ENCODE peak calls at places on chromosomes 2 and 18, in five cellular contexts. H is activated CD4-positive, alpha-beta T cell treated with anti-CD3 and anti-CD28 coated beads for 48 hours; O is NCI-H510A treated with DMSO at 0.1 percent for 48 hours; E is NCI-H1048; Z is NCI-H446 treated with DMSO at 0.1 percent for 48 hours. A is an unnamed sample.

GRCh38 chr2:26658691-26659346 is 17.7 kb upstream of the CIB4 start:
- DNase-seq in H (no peak), E (no peak), O (no peak), Z (no peak), A (no peak)

GRCh38 chr18:42328931-42329330 is 373.9 kb downstream of the PIK3C3 start:
- DNase-seq in O (no peak), Z (no peak), H (no peak), E (no peak), A (no peak)

GRCh38 chr18:43751203-43751602 is 473.9 kb upstream of the SYT4 start:
- DNase-seq in Z (no peak), O (no peak), H (no peak), E (no peak), A (no peak)

GRCh38 chr2:235194351-235194750 is 242.5 kb downstream of the SH3BP4 start:
- DNase-seq in H (no peak), Z (no peak), E (no peak), O (no peak), A (no peak)

GRCh38 chr2:288002-288742 is at the start of gene ALKAL2:
- DNase-seq in O (no peak), E (no peak), Z (no peak), H (peak; percentile 19), A (no peak)

GRCh38 chr2:157404363-157404762 is 39.5 kb downstream of the CYTIP start:
- DNase-seq in H (peak; percentile 72), E (no peak), Z (no peak), O (no peak), A (peak; percentile 73)

GRCh38 chr18:22195052-22195451 is 25.7 kb downstream of the GATA6 start:
- DNase-seq in Z (no peak), E (no peak), H (no peak), O (no peak), A (no peak)

GRCh38 chr2:141737463-141737862 is 393.4 kb downstream of the LRP1B start:
- DNase-seq in Z (no peak), O (no peak), E (no peak), H (no peak), A (no peak)

GRCh38 chr2:235319095-235319494 is 174.7 kb upstream of the AGAP1 start:
- DNase-seq in Z (no peak), O (peak; percentile 27), E (no peak), H (no peak), A (no peak)

GRCh38 chr18:8423051-8423558 is 186.1 kb upstream of the RAB12 start:
- DNase-seq in Z (no peak), O (no peak), E (no peak), H (no peak), A (no peak)

GRCh38 chr2:106885981-106886915 is at the start of gene ST6GAL2:
- DNase-seq in E (no peak), O (peak; percentile 50), Z (no peak), H (no peak), A (no peak)

GRCh38 chr2:54052825-54053718 is 62.3 kb upstream of the ACYP2 start:
- DNase-seq in O (no peak), E (no peak), H (no peak), Z (no peak), A (no peak)

GRCh38 chr2:218202266-218202665 is 14.7 kb upstream of the ARPC2 start:
- DNase-seq in E (no peak), O (no peak), H (no peak), Z (no peak), A (no peak)

GRCh38 chr2:146821836-146822316 is 1023.0 kb upstream of the ACVR2A start:
- DNase-seq in Z (no peak), E (no peak), H (no peak), O (no peak), A (no peak)

GRCh38 chr2:28587526-28588230 is 91.8 kb downstream of the PLB1 start:
- DNase-seq in O (no peak), Z (peak; percentile 5), H (no peak), E (no peak), A (no peak)

GRCh38 chr18:32730620-32731021 is 42.2 kb downstream of the KLHL14 start:
- DNase-seq in H (no peak), Z (no peak), E (no peak), O (peak; percentile 91), A (no peak)

GRCh38 chr18:51110073-51110797 is 80.2 kb downstream of the SMAD4 start:
- DNase-seq in H (peak; percentile 86), O (no peak), Z (no peak), E (peak; percentile 24), A (peak; percentile 79)

GRCh38 chr2:226674123-226674522 is 125.5 kb downstream of the IRS1 start:
- DNase-seq in H (no peak), Z (no peak), O (no peak), E (no peak), A (no peak)

GRCh38 chr18:46756559-46757201 is at the start of gene ST8SIA5:
- DNase-seq in O (peak; percentile 15), Z (no peak), H (no peak), E (no peak), A (no peak)

GRCh38 chr2:127661072-127661618 is 14.2 kb downstream of the LIMS2 start:
- DNase-seq in O (no peak), H (no peak), Z (no peak), E (no peak), A (no peak)

GRCh38 chr2:27804146-27804545 is 32.6 kb downstream of the MRPL33 start:
- DNase-seq in O (no peak), E (no peak), H (no peak), Z (no peak), A (no peak)

A was measured in activated CD4-positive, alpha-beta memory T cell treated with anti-CD3 and anti-CD28 coated beads for 36 hours.